ENCODE peak calls at places on chromosomes 11 and 22, in four cellular contexts. One of them, this sample, is unnamed. For H3K4me1, the result is how much of the 10 kb centered on the place peaks cover.

GRCh38 chr22:49740242-49740641 is 87.4 kb downstream of the BRD1 start:
- DNase-seq in breast epithelium: no peak
- DNase-seq in H1: no peak
- DNase-seq in heart right ventricle: no peak
- DNase-seq in this sample: no peak

GRCh38 chr11:44814881-44815592 is 88.3 kb downstream of the TSPAN18 start:
- DNase-seq in breast epithelium: no peak
- DNase-seq in H1: no peak
- DNase-seq in heart right ventricle: no peak
- DNase-seq in this sample: peak

GRCh38 chr11:134657631-134658030 is 245.6 kb upstream of the B3GAT1 start:
- DNase-seq in breast epithelium: peak
- DNase-seq in H1: peak
- DNase-seq in heart right ventricle: peak
- DNase-seq in this sample: no peak

GRCh38 chr11:125494987-125495725 is 909 bp downstream of the FEZ1 start:
- DNase-seq in breast epithelium: no peak
- DNase-seq in H1: peak
- DNase-seq in heart right ventricle: peak
- DNase-seq in this sample: peak

GRCh38 chr22:20550851-20551744 is 43.7 kb downstream of the MED15 start:
- DNase-seq in breast epithelium: peak
- DNase-seq in H1: no peak
- DNase-seq in heart right ventricle: peak
- DNase-seq in this sample: peak

GRCh38 chr11:128341280-128341679 is 246.1 kb downstream of the ETS1 start:
- DNase-seq in breast epithelium: no peak
- DNase-seq in H1: no peak
- DNase-seq in heart right ventricle: peak
- DNase-seq in this sample: no peak

GRCh38 chr11:111327908-111328624 is 29.7 kb downstream of the POU2AF3 start:
- DNase-seq in breast epithelium: no peak
- DNase-seq in H1: no peak
- DNase-seq in heart right ventricle: peak
- DNase-seq in this sample: no peak

GRCh38 chr11:95239871-95240648 is 9.1 kb upstream of the SESN3 start:
- DNase-seq in breast epithelium: no peak
- DNase-seq in H1: no peak
- DNase-seq in heart right ventricle: no peak
- DNase-seq in this sample: no peak

GRCh38 chr11:90997241-90997640 is 774.4 kb upstream of the CHORDC1 start:
- DNase-seq in breast epithelium: no peak
- DNase-seq in H1: no peak
- DNase-seq in heart right ventricle: no peak
- DNase-seq in this sample: no peak

GRCh38 chr11:33920838-33921613 is 29.1 kb upstream of the LMO2 start:
- DNase-seq in breast epithelium: no peak
- DNase-seq in H1: no peak
- DNase-seq in heart right ventricle: no peak
- DNase-seq in this sample: no peak

GRCh38 chr11:12743834-12744449 is 69.7 kb downstream of the TEAD1 start:
- DNase-seq in breast epithelium: no peak
- DNase-seq in H1: no peak
- DNase-seq in heart right ventricle: no peak
- DNase-seq in this sample: no peak

GRCh38 chr11:2389344-2390026 is 11.1 kb upstream of the TSSC4 start:
- DNase-seq in breast epithelium: no peak
- DNase-seq in H1: no peak
- DNase-seq in heart right ventricle: no peak
- DNase-seq in this sample: peak

GRCh38 chr22:29394931-29395581 is 6.7 kb upstream of the AP1B1 start:
- DNase-seq in breast epithelium: peak
- DNase-seq in H1: peak
- DNase-seq in heart right ventricle: peak
- DNase-seq in this sample: peak

GRCh38 chr22:35873426-35873825 is 155.2 kb downstream of the RBFOX2 start:
- DNase-seq in breast epithelium: no peak
- DNase-seq in H1: no peak
- DNase-seq in heart right ventricle: no peak
- DNase-seq in this sample: no peak

GRCh38 chr22:50270302-50271010 is at the start of gene MAPK11:
- DNase-seq in breast epithelium: no peak
- DNase-seq in H1: peak
- DNase-seq in heart right ventricle: peak
- DNase-seq in this sample: peak

GRCh38 chr11:120660024-120660565 is 148.5 kb downstream of the GRIK4 start:
- DNase-seq in breast epithelium: no peak
- DNase-seq in H1: peak
- DNase-seq in heart right ventricle: no peak
- DNase-seq in this sample: peak

GRCh38 chr11:102399189-102399588 is 52.2 kb downstream of the BIRC2 start:
- DNase-seq in breast epithelium: no peak
- DNase-seq in H1: no peak
- DNase-seq in heart right ventricle: no peak
- DNase-seq in this sample: no peak

GRCh38 chr11:73252577-73253191 is 19.5 kb upstream of the P2RY6 start:
- DNase-seq in breast epithelium: no peak
- DNase-seq in H1: no peak
- DNase-seq in heart right ventricle: no peak
- DNase-seq in this sample: no peak

GRCh38 chr11:5234390-5234834 is at the start of gene HBD:
- DNase-seq in breast epithelium: no peak
- DNase-seq in H1: no peak
- DNase-seq in heart right ventricle: no peak
- DNase-seq in this sample: no peak

GRCh38 chr11:111205622-111206385 is 39.7 kb upstream of the POU2AF2 start:
- DNase-seq in breast epithelium: no peak
- DNase-seq in H1: no peak
- DNase-seq in heart right ventricle: no peak
- DNase-seq in this sample: no peak

GRCh38 chr11:719214-720016 is 13.4 kb downstream of the EPS8L2 start:
- DNase-seq in breast epithelium: no peak
- DNase-seq in H1: no peak
- DNase-seq in heart right ventricle: no peak
- DNase-seq in this sample: no peak

GRCh38 chr11:27934830-27935145 is 173.2 kb downstream of the KIF18A start:
- DNase-seq in breast epithelium: no peak
- DNase-seq in H1: no peak
- DNase-seq in heart right ventricle: no peak
- DNase-seq in this sample: no peak

GRCh38 chr22:39943366-39943765 is 16.8 kb upstream of the TMA7B start:
- DNase-seq in breast epithelium: no peak
- DNase-seq in H1: peak
- DNase-seq in heart right ventricle: no peak
- DNase-seq in this sample: no peak

GRCh38 chr22:27045103-27045940 is 387.9 kb downstream of the MIAT start:
- DNase-seq in breast epithelium: no peak
- DNase-seq in H1: no peak
- DNase-seq in heart right ventricle: no peak
- DNase-seq in this sample: no peak

GRCh38 chr22:43001271-43002197 is 13.4 kb downstream of the PACSIN2 start:
- DNase-seq in breast epithelium: no peak
- DNase-seq in H1: no peak
- DNase-seq in heart right ventricle: no peak
- DNase-seq in this sample: no peak
- H3K27ac ChIP-seq in breast epithelium: peak
- H3K27ac ChIP-seq in H1: no peak
- H3K27ac ChIP-seq in heart right ventricle: peak
- H3K27ac ChIP-seq in this sample: peak

GRCh38 chr11:6608011-6608410 is 4.0 kb downstream of the TAF10 start:
- DNase-seq in breast epithelium: peak
- DNase-seq in H1: peak
- DNase-seq in heart right ventricle: peak
- DNase-seq in this sample: peak

GRCh38 chr11:6607190-6607635 is 3.6 kb downstream of the ILK start:
- DNase-seq in breast epithelium: peak
- DNase-seq in H1: no peak
- DNase-seq in heart right ventricle: peak
- DNase-seq in this sample: no peak

GRCh38 chr11:6610591-6610990 is 1.4 kb downstream of the TAF10 start:
- DNase-seq in breast epithelium: no peak
- DNase-seq in H1: no peak
- DNase-seq in heart right ventricle: no peak
- DNase-seq in this sample: peak

GRCh38 chr11:6609502-6610015 is 2.5 kb downstream of the TAF10 start:
- DNase-seq in breast epithelium: peak
- DNase-seq in H1: no peak
- DNase-seq in heart right ventricle: no peak
- DNase-seq in this sample: no peak

GRCh38 chr11:6608726-6609501 is 3.1 kb downstream of the TAF10 start:
- DNase-seq in breast epithelium: peak
- DNase-seq in H1: no peak
- DNase-seq in heart right ventricle: peak
- DNase-seq in this sample: no peak
- H3K4me1 ChIP-seq in breast epithelium: under half
- H3K4me1 ChIP-seq in H1: under half
- H3K4me1 ChIP-seq in heart right ventricle: half or more
- H3K4me1 ChIP-seq in this sample: half or more

GRCh38 chr11:93480756-93481155 is 62.4 kb downstream of the SMCO4 start:
- DNase-seq in breast epithelium: no peak
- DNase-seq in H1: no peak
- DNase-seq in heart right ventricle: no peak
- DNase-seq in this sample: no peak

GRCh38 chr11:93476796-93477195 is 66.4 kb downstream of the SMCO4 start:
- DNase-seq in breast epithelium: no peak
- DNase-seq in H1: no peak
- DNase-seq in heart right ventricle: no peak
- DNase-seq in this sample: no peak

GRCh38 chr11:93477684-93478234 is 65.4 kb downstream of the SMCO4 start:
- DNase-seq in breast epithelium: no peak
- DNase-seq in H1: no peak
- DNase-seq in heart right ventricle: no peak
- DNase-seq in this sample: no peak

GRCh38 chr11:93481279-93481678 is 61.9 kb downstream of the SMCO4 start:
- DNase-seq in breast epithelium: peak
- DNase-seq in H1: no peak
- DNase-seq in heart right ventricle: no peak
- DNase-seq in this sample: no peak

GRCh38 chr11:93478841-93479240 is 64.3 kb downstream of the SMCO4 start:
- DNase-seq in breast epithelium: no peak
- DNase-seq in H1: no peak
- DNase-seq in heart right ventricle: no peak
- DNase-seq in this sample: no peak
- H3K27ac ChIP-seq in breast epithelium: no peak
- H3K27ac ChIP-seq in H1: peak
- H3K27ac ChIP-seq in heart right ventricle: no peak
- H3K27ac ChIP-seq in this sample: no peak

GRCh38 chr11:114120606-114121005 is 61.1 kb downstream of the ZBTB16 start:
- DNase-seq in breast epithelium: no peak
- DNase-seq in H1: no peak
- DNase-seq in heart right ventricle: no peak
- DNase-seq in this sample: no peak
- H3K4me1 ChIP-seq in breast epithelium: under half
- H3K4me1 ChIP-seq in H1: under half
- H3K4me1 ChIP-seq in heart right ventricle: half or more
- H3K4me1 ChIP-seq in this sample: under half

GRCh38 chr11:129998905-129999304 is 3.7 kb downstream of the PRDM10 start:
- DNase-seq in breast epithelium: no peak
- DNase-seq in H1: no peak
- DNase-seq in heart right ventricle: no peak
- DNase-seq in this sample: no peak

GRCh38 chr11:129999407-129999806 is 3.2 kb downstream of the PRDM10 start:
- DNase-seq in breast epithelium: no peak
- DNase-seq in H1: no peak
- DNase-seq in heart right ventricle: no peak
- DNase-seq in this sample: no peak

GRCh38 chr11:130002352-130002845 is at the start of gene PRDM10:
- DNase-seq in breast epithelium: peak
- DNase-seq in H1: peak
- DNase-seq in heart right ventricle: peak
- DNase-seq in this sample: peak

GRCh38 chr11:130001491-130002351 is 914 bp downstream of the PRDM10 start:
- DNase-seq in breast epithelium: peak
- DNase-seq in H1: peak
- DNase-seq in heart right ventricle: no peak
- DNase-seq in this sample: no peak

GRCh38 chr11:130000552-130001176 is 2.0 kb downstream of the PRDM10 start:
- DNase-seq in breast epithelium: no peak
- DNase-seq in H1: no peak
- DNase-seq in heart right ventricle: no peak
- DNase-seq in this sample: no peak
- H3K27ac ChIP-seq in breast epithelium: peak
- H3K27ac ChIP-seq in H1: no peak
- H3K27ac ChIP-seq in heart right ventricle: peak
- H3K27ac ChIP-seq in this sample: no peak

GRCh38 chr11:69302447-69302846 is 8.5 kb downstream of the MYEOV start:
- DNase-seq in breast epithelium: no peak
- DNase-seq in H1: no peak
- DNase-seq in heart right ventricle: no peak
- DNase-seq in this sample: no peak

GRCh38 chr11:69300124-69301032 is 6.4 kb downstream of the MYEOV start:
- DNase-seq in breast epithelium: no peak
- DNase-seq in H1: no peak
- DNase-seq in heart right ventricle: no peak
- DNase-seq in this sample: no peak

GRCh38 chr11:69303427-69303826 is 9.5 kb downstream of the MYEOV start:
- DNase-seq in breast epithelium: no peak
- DNase-seq in H1: no peak
- DNase-seq in heart right ventricle: no peak
- DNase-seq in this sample: no peak

GRCh38 chr11:69301033-69301490 is 7.1 kb downstream of the MYEOV start:
- DNase-seq in breast epithelium: no peak
- DNase-seq in H1: no peak
- DNase-seq in heart right ventricle: no peak
- DNase-seq in this sample: no peak

DNA sequence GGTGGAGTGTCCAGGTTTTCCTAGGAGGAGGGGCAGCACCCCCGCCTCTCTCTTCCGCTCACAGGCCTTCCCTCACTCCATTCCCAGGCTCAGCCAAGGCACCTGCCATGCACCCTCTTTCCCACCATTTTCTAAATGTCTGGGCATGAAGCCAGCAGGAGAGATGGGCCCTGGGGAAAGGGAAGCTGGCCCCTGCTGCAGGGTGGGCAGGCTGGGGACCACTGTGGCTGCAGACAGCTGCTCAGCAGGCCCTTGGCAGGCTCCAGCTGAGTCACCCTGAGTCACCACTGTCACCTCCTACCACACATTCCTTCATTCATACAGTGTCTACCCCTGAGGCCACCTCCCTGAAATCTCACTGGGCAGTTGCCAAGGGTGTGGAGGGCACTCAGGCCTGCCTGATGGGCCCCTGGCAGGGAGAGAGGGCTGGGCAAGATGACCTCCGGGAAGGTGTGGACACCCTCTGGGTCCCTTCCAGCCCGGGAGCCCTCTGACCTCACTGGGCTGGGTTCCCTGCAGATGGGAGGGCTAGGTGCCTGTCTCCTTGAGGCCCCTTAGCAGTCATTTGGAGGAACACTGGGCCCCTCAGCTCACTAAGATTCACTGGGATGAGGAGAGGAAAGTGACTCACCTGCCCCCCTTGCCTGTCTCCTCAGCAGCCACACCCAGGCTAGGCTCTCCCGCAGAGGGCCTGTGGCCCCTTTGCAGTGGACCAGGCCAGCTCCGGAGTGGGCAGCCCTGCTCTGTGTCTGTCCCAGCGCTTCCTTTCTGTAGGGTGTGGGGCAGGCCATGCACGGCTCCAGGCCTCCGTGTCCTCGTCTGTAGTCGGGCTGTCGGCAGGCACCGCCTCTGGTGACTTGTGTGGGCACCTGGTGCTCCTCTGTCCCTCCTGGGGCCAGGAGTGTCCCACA is 7.8 kb downstream of the MYEOV start:
- DNase-seq in breast epithelium: peak
- DNase-seq in H1: no peak
- DNase-seq in heart right ventricle: no peak
- DNase-seq in this sample: no peak
- H3K4me1 ChIP-seq in breast epithelium: under half
- H3K4me1 ChIP-seq in H1: under half
- H3K4me1 ChIP-seq in heart right ventricle: under half
- H3K4me1 ChIP-seq in this sample: under half